ENCODE peak calls at places on chromosomes 6 and 20, in eight cellular contexts. O is GM23338, H is suprapubic skin, J is Panc1, X is transverse colon, R is HCT116, L is GM12878, N is upper lobe of left lung. Z is an unnamed sample.

GRCh38 chr6:136655251-136656014 is 105.2 kb upstream of the MAP7 start:
- DNase-seq in O (no peak), H (no peak), J (no peak), X (no peak), R (no peak), L (no peak), N (peak; percentile 54), Z (no peak)

GRCh38 chr6:87702589-87702945 is 534 bp upstream of the AKIRIN2 start:
- DNase-seq in O (peak; percentile 74), H (no peak), J (no peak), X (no peak), R (peak; percentile 52), L (no peak), N (no peak), Z (no peak)

GRCh38 chr6:112178846-112179245 is 75.5 kb downstream of the LAMA4 start:
- DNase-seq in O (no peak), H (no peak), J (no peak), X (no peak), R (no peak), L (no peak), N (no peak), Z (no peak)

GRCh38 chr6:133973109-133973971 is 20.3 kb downstream of the TBPL1 start:
- DNase-seq in O (peak; percentile 72), H (no peak), J (no peak), X (no peak), R (peak; percentile 44), L (peak; percentile 28), N (no peak), Z (no peak)

GRCh38 chr6:117487831-117488230 is 5.4 kb downstream of the DCBLD1 start:
- DNase-seq in O (no peak), H (no peak), J (no peak), X (no peak), R (no peak), L (no peak), N (no peak), Z (no peak)

GRCh38 chr20:54716169-54716747 is 240.9 kb downstream of the DOK5 start:
- DNase-seq in O (no peak), H (no peak), J (no peak), X (no peak), R (no peak), L (no peak), N (no peak), Z (no peak)

GRCh38 chr20:39903806-39904205 is 785.2 kb downstream of the MAFB start:
- DNase-seq in O (no peak), H (no peak), J (no peak), X (no peak), R (no peak), L (no peak), N (no peak), Z (no peak)

GRCh38 chr6:57267586-57268293 is 45.6 kb upstream of the RAB23 start:
- DNase-seq in O (peak; percentile 81), H (no peak), J (peak; percentile 67), X (peak; percentile 50), R (peak; percentile 68), L (peak; percentile 8), N (peak; percentile 39), Z (no peak)

GRCh38 chr6:47733879-47734558 is 35.6 kb downstream of the ADGRF4 start:
- DNase-seq in O (peak; percentile 60), H (no peak), J (no peak), X (no peak), R (peak; percentile 26), L (peak; percentile 7), N (no peak), Z (no peak)

GRCh38 chr20:49386848-49387605 is 95.4 kb downstream of the KCNB1 start:
- DNase-seq in O (no peak), H (no peak), J (no peak), X (no peak), R (no peak), L (no peak), N (peak; percentile 22), Z (no peak)

GRCh38 chr6:37083243-37084138 is 78.0 kb downstream of the FGD2 start:
- DNase-seq in O (no peak), H (no peak), J (no peak), X (peak; percentile 69), R (no peak), L (no peak), N (peak; percentile 89), Z (no peak)

GRCh38 chr20:61230166-61230565 is 21.9 kb upstream of the CDH4 start:
- DNase-seq in O (no peak), H (no peak), J (no peak), X (no peak), R (no peak), L (no peak), N (no peak), Z (no peak)

GRCh38 chr6:132731086-132731485 is 17.2 kb upstream of the VNN1 start:
- DNase-seq in O (no peak), H (no peak), J (no peak), X (no peak), R (no peak), L (no peak), N (no peak), Z (no peak)

GRCh38 chr6:132733814-132734213 is 20.0 kb upstream of the VNN1 start:
- DNase-seq in O (no peak), H (no peak), J (no peak), X (no peak), R (no peak), L (no peak), N (no peak), Z (no peak)

GRCh38 chr6:132733288-132733687 is 19.4 kb upstream of the VNN1 start:
- DNase-seq in O (no peak), H (no peak), J (no peak), X (no peak), R (no peak), L (no peak), N (no peak), Z (no peak)

GRCh38 chr6:132728616-132729015 is 14.8 kb upstream of the VNN1 start:
- DNase-seq in O (peak; percentile 65), H (no peak), J (no peak), X (no peak), R (no peak), L (no peak), N (no peak), Z (no peak)

GRCh38 chr6:132730560-132730959 is 16.7 kb upstream of the VNN1 start:
- DNase-seq in O (no peak), H (no peak), J (peak; percentile 72), X (no peak), R (no peak), L (no peak), N (no peak), Z (no peak)
- TF ChIP-seq POLR2AphosphoS5 in O (no peak), H (no peak), J (no peak), X (peak; percentile 19), R (no peak), L (no peak), N (peak; percentile 63), Z (no peak)

GRCh38 chr6:5905431-5906339 is 101.0 kb downstream of the NRN1 start:
- DNase-seq in O (no peak), H (peak; percentile 90), J (no peak), X (peak; percentile 59), R (no peak), L (no peak), N (peak; percentile 39), Z (no peak)
- TF ChIP-seq POLR2AphosphoS5 in O (no peak), H (no peak), J (no peak), X (no peak), R (no peak), L (no peak), N (no peak), Z (no peak)

DNA sequence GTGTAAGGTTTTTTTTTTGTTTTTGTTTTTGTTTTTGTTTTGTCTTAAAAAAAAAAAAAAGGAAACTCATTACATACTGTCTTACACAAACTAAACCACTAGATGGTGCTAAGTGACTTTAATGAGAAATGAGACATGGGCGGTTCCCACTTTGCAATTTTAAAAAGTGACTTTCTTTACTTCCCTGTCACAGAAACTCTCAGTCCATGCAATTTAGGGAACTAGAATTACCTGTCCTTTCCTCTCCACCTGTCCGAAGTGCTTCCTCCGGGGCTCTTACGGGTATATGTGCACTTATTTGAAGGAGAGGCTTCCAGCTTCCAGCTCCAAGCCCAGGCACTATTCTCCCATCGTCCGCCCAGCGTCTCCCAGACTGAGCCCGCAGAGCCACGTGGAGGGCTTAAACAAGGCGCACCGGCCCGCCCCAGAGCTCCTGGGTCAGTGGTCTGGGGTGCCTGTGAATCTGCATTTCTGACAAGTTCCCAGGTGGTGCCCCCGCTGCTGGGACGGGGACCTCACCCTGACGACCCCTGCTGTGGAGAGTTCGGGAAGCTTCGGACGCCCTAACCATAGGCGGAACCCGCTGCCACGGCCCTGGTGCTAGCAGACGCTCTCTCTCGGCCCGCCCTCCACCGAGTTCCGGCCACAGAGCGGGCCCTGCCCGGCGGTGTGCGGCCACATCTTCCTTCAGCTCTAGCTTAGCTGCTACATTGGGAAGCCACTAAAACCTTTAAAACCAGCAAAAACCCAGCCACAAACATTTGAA is 26.1 kb downstream of the BFSP1 start:
- DNase-seq in O (peak; percentile 89), H (peak; percentile 83), J (peak; percentile 47), X (peak; percentile 65), R (peak; percentile 27), L (peak; percentile 25), N (peak; percentile 54), Z (peak; percentile 49)
- TF ChIP-seq POLR2AphosphoS5 in O (no peak), H (no peak), J (no peak), X (no peak), R (no peak), L (no peak), N (no peak), Z (no peak)

GRCh38 chr6:138570716-138571020 is 71.4 kb upstream of the NHSL1 start:
- DNase-seq in O (no peak), H (no peak), J (no peak), X (no peak), R (no peak), L (no peak), N (no peak), Z (no peak)

GRCh38 chr6:138571585-138572199 is 72.4 kb upstream of the NHSL1 start:
- DNase-seq in O (no peak), H (no peak), J (no peak), X (no peak), R (no peak), L (no peak), N (no peak), Z (no peak)

GRCh38 chr6:138571174-138571573 is 71.9 kb upstream of the NHSL1 start:
- DNase-seq in O (no peak), H (no peak), J (no peak), X (no peak), R (no peak), L (no peak), N (no peak), Z (no peak)

GRCh38 chr6:138572885-138573284 is 73.6 kb upstream of the NHSL1 start:
- DNase-seq in O (peak; percentile 45), H (no peak), J (no peak), X (no peak), R (no peak), L (no peak), N (no peak), Z (no peak)

DNA sequence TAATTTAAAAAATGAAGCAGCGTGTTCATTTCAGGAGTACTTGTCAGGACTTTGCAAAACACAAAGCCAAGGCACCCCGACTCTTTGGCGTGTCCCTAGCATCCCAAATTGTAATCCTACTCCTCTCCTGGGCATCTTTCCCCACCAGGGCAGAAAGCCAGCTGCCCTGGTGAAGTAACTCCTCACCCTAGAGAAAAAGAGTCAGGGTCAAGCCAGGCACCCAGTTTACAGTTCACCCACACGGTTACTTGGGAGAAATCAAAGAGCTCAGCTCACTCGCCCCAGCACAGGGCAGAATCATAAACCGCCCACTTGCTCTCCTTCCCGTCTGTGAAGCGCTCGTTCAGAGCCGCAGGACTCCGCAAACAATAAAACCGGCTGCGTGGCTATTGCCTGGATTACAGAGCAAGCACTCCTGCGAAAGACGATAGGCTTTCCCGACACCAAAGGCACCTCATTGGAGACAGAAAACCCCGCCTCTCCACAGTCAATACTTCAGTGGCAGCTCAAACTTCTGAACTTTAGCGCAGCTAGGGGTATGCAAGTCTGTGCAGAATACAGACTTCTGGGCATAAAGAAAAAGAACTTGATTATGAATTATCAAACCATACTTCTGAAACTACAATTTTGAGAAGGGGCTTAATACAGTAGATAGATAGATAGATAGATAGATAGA is 73.0 kb upstream of the NHSL1 start:
- DNase-seq in O (peak; percentile 88), H (no peak), J (no peak), X (peak; percentile 82), R (no peak), L (no peak), N (peak; percentile 91), Z (no peak)
- TF ChIP-seq POLR2AphosphoS5 in O (peak; percentile 46), H (no peak), J (no peak), X (peak; percentile 65), R (no peak), L (no peak), N (no peak), Z (no peak)